ENCODE peak calls at places on chromosome X, in six cellular contexts. One of them, this sample, is unnamed.

GRCh38 chrX:47562615-47563243 is 1.7 kb downstream of the ARAF start:
- DNase-seq in hepatocyte: no peak
- DNase-seq in HCT116: no peak
- DNase-seq in kidney: no peak
- DNase-seq in colonic mucosa: no peak
- DNase-seq in CD4-positive, alpha-beta T cell: no peak
- DNase-seq in this sample: no peak

GRCh38 chrX:7586126-7586525 is 256.8 kb upstream of the VCX start:
- DNase-seq in hepatocyte: peak; percentile 27
- DNase-seq in HCT116: no peak
- DNase-seq in kidney: no peak
- DNase-seq in colonic mucosa: no peak
- DNase-seq in CD4-positive, alpha-beta T cell: no peak
- DNase-seq in this sample: peak; percentile 5

GRCh38 chrX:77446840-77447239 is 349 bp upstream of the FGF16 start:
- DNase-seq in hepatocyte: no peak
- DNase-seq in HCT116: no peak
- DNase-seq in kidney: no peak
- DNase-seq in colonic mucosa: no peak
- DNase-seq in CD4-positive, alpha-beta T cell: no peak
- DNase-seq in this sample: no peak

GRCh38 chrX:39729834-39730670 is 367.7 kb downstream of the BCOR start:
- DNase-seq in hepatocyte: peak; percentile 38
- DNase-seq in HCT116: no peak
- DNase-seq in kidney: no peak
- DNase-seq in colonic mucosa: no peak
- DNase-seq in CD4-positive, alpha-beta T cell: no peak
- DNase-seq in this sample: no peak

GRCh38 chrX:9899640-9900075 is 67.5 kb upstream of the CLDN34 start:
- DNase-seq in hepatocyte: no peak
- DNase-seq in HCT116: no peak
- DNase-seq in kidney: no peak
- DNase-seq in colonic mucosa: no peak
- DNase-seq in CD4-positive, alpha-beta T cell: no peak
- DNase-seq in this sample: no peak

GRCh38 chrX:149948001-149948400 is 9.7 kb upstream of the EOLA2 start:
- DNase-seq in hepatocyte: no peak
- DNase-seq in HCT116: no peak
- DNase-seq in kidney: no peak
- DNase-seq in colonic mucosa: no peak
- DNase-seq in CD4-positive, alpha-beta T cell: no peak
- DNase-seq in this sample: no peak

GRCh38 chrX:41382699-41383645 is 49.0 kb downstream of the DDX3X start:
- DNase-seq in hepatocyte: peak; percentile 56
- DNase-seq in HCT116: peak; percentile 6
- DNase-seq in kidney: no peak
- DNase-seq in colonic mucosa: peak; percentile 57
- DNase-seq in CD4-positive, alpha-beta T cell: no peak
- DNase-seq in this sample: no peak

GRCh38 chrX:106608016-106608415 is 3.8 kb upstream of the RADX start:
- DNase-seq in hepatocyte: no peak
- DNase-seq in HCT116: no peak
- DNase-seq in kidney: no peak
- DNase-seq in colonic mucosa: no peak
- DNase-seq in CD4-positive, alpha-beta T cell: no peak
- DNase-seq in this sample: no peak

GRCh38 chrX:3589474-3589873 is 124.0 kb downstream of the PRKX start:
- DNase-seq in hepatocyte: no peak
- DNase-seq in HCT116: no peak
- DNase-seq in kidney: no peak
- DNase-seq in colonic mucosa: no peak
- DNase-seq in CD4-positive, alpha-beta T cell: no peak
- DNase-seq in this sample: no peak

GRCh38 chrX:45697591-45697990 is 496.9 kb upstream of the DIPK2B start:
- DNase-seq in hepatocyte: no peak
- DNase-seq in HCT116: no peak
- DNase-seq in kidney: no peak
- DNase-seq in colonic mucosa: no peak
- DNase-seq in CD4-positive, alpha-beta T cell: no peak
- DNase-seq in this sample: peak; percentile 8

GRCh38 chrX:74535211-74535621 is 79.2 kb downstream of the RLIM start:
- DNase-seq in hepatocyte: peak; percentile 62
- DNase-seq in HCT116: peak; percentile 21
- DNase-seq in kidney: no peak
- DNase-seq in colonic mucosa: peak; percentile 24
- DNase-seq in CD4-positive, alpha-beta T cell: no peak
- DNase-seq in this sample: peak; percentile 9

GRCh38 chrX:74534569-74535038 is 79.8 kb downstream of the RLIM start:
- DNase-seq in hepatocyte: no peak
- DNase-seq in HCT116: no peak
- DNase-seq in kidney: no peak
- DNase-seq in colonic mucosa: no peak
- DNase-seq in CD4-positive, alpha-beta T cell: no peak
- DNase-seq in this sample: no peak

GRCh38 chrX:74535633-74536141 is 78.7 kb downstream of the RLIM start:
- DNase-seq in hepatocyte: peak; percentile 80
- DNase-seq in HCT116: no peak
- DNase-seq in kidney: peak; percentile 90
- DNase-seq in colonic mucosa: peak; percentile 80
- DNase-seq in CD4-positive, alpha-beta T cell: peak; percentile 12
- DNase-seq in this sample: peak; percentile 75

GRCh38 chrX:74536142-74537010 is 78.0 kb downstream of the RLIM start:
- DNase-seq in hepatocyte: peak; percentile 81
- DNase-seq in HCT116: no peak
- DNase-seq in kidney: peak; percentile 95
- DNase-seq in colonic mucosa: peak; percentile 77
- DNase-seq in CD4-positive, alpha-beta T cell: no peak
- DNase-seq in this sample: peak; percentile 56

DNA sequence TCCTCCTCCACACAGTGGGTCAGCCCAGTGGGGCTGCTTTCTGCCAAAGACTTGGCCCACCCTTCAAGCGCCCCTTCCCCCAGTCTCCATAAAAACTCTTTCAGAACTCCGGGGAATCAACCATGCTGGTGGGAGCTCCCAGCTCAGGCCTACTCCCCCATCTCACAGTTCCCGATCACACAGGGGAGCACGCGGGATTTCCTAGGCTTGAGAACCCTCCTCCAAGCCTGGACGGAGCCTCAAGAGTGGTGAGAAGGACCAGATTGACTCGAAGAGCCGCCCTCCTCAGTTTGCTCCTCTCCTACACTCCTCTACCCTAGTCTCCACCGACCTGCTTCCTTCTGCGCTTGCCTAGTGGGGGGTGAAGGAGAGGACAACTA is 77.4 kb downstream of the RLIM start:
- DNase-seq in hepatocyte: peak; percentile 44
- DNase-seq in HCT116: no peak
- DNase-seq in kidney: no peak
- DNase-seq in colonic mucosa: no peak
- DNase-seq in CD4-positive, alpha-beta T cell: no peak
- DNase-seq in this sample: no peak
- H3K27ac ChIP-seq in hepatocyte: peak overlapping the region; percentile 94
- H3K27ac ChIP-seq in HCT116: no peak overlapping the region
- H3K27ac ChIP-seq in kidney: peak overlapping the region; percentile 76
- H3K27ac ChIP-seq in colonic mucosa: peak overlapping the region; percentile 86
- H3K27ac ChIP-seq in CD4-positive, alpha-beta T cell: no peak overlapping the region
- H3K27ac ChIP-seq in this sample: peak overlapping the region; percentile 50

DNA sequence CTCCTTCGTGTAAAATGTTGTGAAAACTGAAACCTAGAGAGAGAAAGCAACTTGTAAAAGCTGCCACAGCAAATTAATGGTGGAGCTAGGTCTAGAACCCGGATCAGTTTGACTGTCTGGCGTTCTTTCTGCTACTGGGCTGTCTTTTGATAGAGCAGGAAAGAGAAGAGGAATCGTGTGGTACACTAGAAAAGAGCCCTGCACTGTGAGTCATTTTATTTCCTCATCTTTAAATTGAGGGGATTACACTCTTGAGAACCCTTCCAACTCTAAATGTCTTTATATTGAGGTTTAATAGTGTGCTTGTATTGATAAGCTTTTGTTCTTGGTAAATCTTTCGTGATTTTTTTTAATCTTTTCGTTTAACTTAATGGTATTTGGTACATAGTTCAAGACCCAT is 4.3 kb downstream of the WDR44 start:
- DNase-seq in hepatocyte: no peak
- DNase-seq in HCT116: no peak
- DNase-seq in kidney: no peak
- DNase-seq in colonic mucosa: no peak
- DNase-seq in CD4-positive, alpha-beta T cell: no peak
- DNase-seq in this sample: no peak
- H3K27ac ChIP-seq in hepatocyte: no peak overlapping the region
- H3K27ac ChIP-seq in HCT116: no peak overlapping the region
- H3K27ac ChIP-seq in kidney: no peak overlapping the region
- H3K27ac ChIP-seq in colonic mucosa: no peak overlapping the region
- H3K27ac ChIP-seq in CD4-positive, alpha-beta T cell: no peak overlapping the region
- H3K27ac ChIP-seq in this sample: no peak overlapping the region

GRCh38 chrX:151176351-151176750 is at the start of gene GPR50:
- DNase-seq in hepatocyte: no peak
- DNase-seq in HCT116: no peak
- DNase-seq in kidney: no peak
- DNase-seq in colonic mucosa: no peak
- DNase-seq in CD4-positive, alpha-beta T cell: no peak
- DNase-seq in this sample: no peak
- H3K27ac ChIP-seq in hepatocyte: no peak within 1 kb of the TSS
- H3K27ac ChIP-seq in HCT116: no peak within 1 kb of the TSS
- H3K27ac ChIP-seq in kidney: no peak within 1 kb of the TSS
- H3K27ac ChIP-seq in colonic mucosa: no peak within 1 kb of the TSS
- H3K27ac ChIP-seq in CD4-positive, alpha-beta T cell: no peak within 1 kb of the TSS
- H3K27ac ChIP-seq in this sample: no peak within 1 kb of the TSS

GRCh38 chrX:72269671-72270251 is 7.3 kb downstream of the RPS4X start:
- DNase-seq in hepatocyte: no peak
- DNase-seq in HCT116: no peak
- DNase-seq in kidney: no peak
- DNase-seq in colonic mucosa: no peak
- DNase-seq in CD4-positive, alpha-beta T cell: no peak
- DNase-seq in this sample: no peak

GRCh38 chrX:72270316-72270866 is 6.7 kb downstream of the RPS4X start:
- DNase-seq in hepatocyte: no peak
- DNase-seq in HCT116: no peak
- DNase-seq in kidney: no peak
- DNase-seq in colonic mucosa: no peak
- DNase-seq in CD4-positive, alpha-beta T cell: no peak
- DNase-seq in this sample: no peak

GRCh38 chrX:72272868-72273267 is 4.2 kb downstream of the RPS4X start:
- DNase-seq in hepatocyte: no peak
- DNase-seq in HCT116: no peak
- DNase-seq in kidney: no peak
- DNase-seq in colonic mucosa: no peak
- DNase-seq in CD4-positive, alpha-beta T cell: no peak
- DNase-seq in this sample: peak; percentile 45

GRCh38 chrX:72271812-72272211 is 5.2 kb downstream of the RPS4X start:
- DNase-seq in hepatocyte: no peak
- DNase-seq in HCT116: no peak
- DNase-seq in kidney: no peak
- DNase-seq in colonic mucosa: no peak
- DNase-seq in CD4-positive, alpha-beta T cell: no peak
- DNase-seq in this sample: no peak

DNA sequence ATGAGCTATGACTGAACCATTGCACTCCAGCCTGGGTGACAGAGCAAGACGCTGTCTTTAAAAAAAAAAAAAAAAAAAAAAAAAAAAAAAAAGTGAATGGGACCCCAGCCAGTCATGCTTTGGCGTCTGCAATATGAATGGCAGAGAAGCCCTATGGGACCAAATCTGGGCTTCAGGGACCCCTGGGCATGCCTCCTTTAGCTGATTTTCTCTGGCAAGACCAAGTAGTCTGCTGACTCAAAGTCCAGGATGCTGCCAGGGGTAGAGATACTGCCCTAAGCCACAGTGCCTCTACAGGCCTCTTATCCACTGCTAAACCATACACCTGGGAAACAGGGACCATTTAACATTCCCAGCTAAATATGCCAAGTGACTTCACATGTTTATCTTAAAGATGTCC is 6.0 kb downstream of the RPS4X start:
- DNase-seq in hepatocyte: no peak
- DNase-seq in HCT116: no peak
- DNase-seq in kidney: no peak
- DNase-seq in colonic mucosa: no peak
- DNase-seq in CD4-positive, alpha-beta T cell: no peak
- DNase-seq in this sample: no peak
- H3K27ac ChIP-seq in hepatocyte: no peak overlapping the region
- H3K27ac ChIP-seq in HCT116: no peak overlapping the region
- H3K27ac ChIP-seq in kidney: no peak overlapping the region
- H3K27ac ChIP-seq in colonic mucosa: no peak overlapping the region
- H3K27ac ChIP-seq in CD4-positive, alpha-beta T cell: no peak overlapping the region
- H3K27ac ChIP-seq in this sample: peak overlapping the region; percentile 58

DNA sequence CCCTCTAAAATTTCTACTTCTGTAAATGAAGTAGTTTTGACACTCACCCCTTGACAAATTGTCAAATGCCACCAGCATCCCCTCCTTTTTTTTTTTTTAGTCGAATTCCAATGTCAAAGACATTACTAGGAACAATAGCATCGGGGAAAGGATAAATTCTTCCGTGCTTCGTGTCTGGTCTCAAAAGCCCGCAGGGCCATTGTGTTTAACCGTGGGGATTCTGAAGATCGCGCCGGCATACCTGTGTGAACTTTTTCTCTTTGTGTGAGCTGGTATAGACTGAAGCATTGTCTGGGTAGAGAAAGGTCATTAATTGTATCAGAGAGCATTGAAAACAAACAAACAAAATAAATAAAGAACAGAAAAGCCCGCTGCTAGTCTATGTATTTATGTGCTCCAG is 313.9 kb downstream of the ASMT start:
- DNase-seq in hepatocyte: no peak
- DNase-seq in HCT116: no peak
- DNase-seq in kidney: no peak
- DNase-seq in colonic mucosa: no peak
- DNase-seq in CD4-positive, alpha-beta T cell: no peak
- DNase-seq in this sample: no peak
- H3K27ac ChIP-seq in hepatocyte: no peak overlapping the region
- H3K27ac ChIP-seq in HCT116: no peak overlapping the region
- H3K27ac ChIP-seq in kidney: no peak overlapping the region
- H3K27ac ChIP-seq in colonic mucosa: no peak overlapping the region
- H3K27ac ChIP-seq in CD4-positive, alpha-beta T cell: no peak overlapping the region
- H3K27ac ChIP-seq in this sample: no peak overlapping the region

GRCh38 chrX:72083291-72083690 is 48.4 kb downstream of the RTL5 start:
- DNase-seq in hepatocyte: no peak
- DNase-seq in HCT116: no peak
- DNase-seq in kidney: no peak
- DNase-seq in colonic mucosa: no peak
- DNase-seq in CD4-positive, alpha-beta T cell: no peak
- DNase-seq in this sample: no peak
- H3K27ac ChIP-seq in hepatocyte: no peak overlapping the region
- H3K27ac ChIP-seq in HCT116: no peak overlapping the region
- H3K27ac ChIP-seq in kidney: no peak overlapping the region
- H3K27ac ChIP-seq in colonic mucosa: no peak overlapping the region
- H3K27ac ChIP-seq in CD4-positive, alpha-beta T cell: no peak overlapping the region
- H3K27ac ChIP-seq in this sample: no peak overlapping the region

GRCh38 chrX:107713205-107714195 is 62.1 kb downstream of the TSC22D3 start:
- DNase-seq in hepatocyte: no peak
- DNase-seq in HCT116: no peak
- DNase-seq in kidney: no peak
- DNase-seq in colonic mucosa: no peak
- DNase-seq in CD4-positive, alpha-beta T cell: no peak
- DNase-seq in this sample: no peak

GRCh38 chrX:107716045-107716684 is 59.4 kb downstream of the TSC22D3 start:
- DNase-seq in hepatocyte: peak; percentile 70
- DNase-seq in HCT116: no peak
- DNase-seq in kidney: peak; percentile 82
- DNase-seq in colonic mucosa: no peak
- DNase-seq in CD4-positive, alpha-beta T cell: no peak
- DNase-seq in this sample: no peak

GRCh38 chrX:107714196-107714811 is 61.3 kb downstream of the TSC22D3 start:
- DNase-seq in hepatocyte: no peak
- DNase-seq in HCT116: no peak
- DNase-seq in kidney: no peak
- DNase-seq in colonic mucosa: no peak
- DNase-seq in CD4-positive, alpha-beta T cell: no peak
- DNase-seq in this sample: no peak

GRCh38 chrX:107716816-107717700 is 58.5 kb downstream of the TSC22D3 start:
- DNase-seq in hepatocyte: peak; percentile 89
- DNase-seq in HCT116: peak; percentile 46
- DNase-seq in kidney: peak; percentile 96
- DNase-seq in colonic mucosa: peak; percentile 89
- DNase-seq in CD4-positive, alpha-beta T cell: peak; percentile 86
- DNase-seq in this sample: peak; percentile 61

GRCh38 chrX:107715331-107716044 is 60.1 kb downstream of the TSC22D3 start:
- DNase-seq in hepatocyte: no peak
- DNase-seq in HCT116: no peak
- DNase-seq in kidney: no peak
- DNase-seq in colonic mucosa: no peak
- DNase-seq in CD4-positive, alpha-beta T cell: no peak
- DNase-seq in this sample: no peak
- H3K27ac ChIP-seq in hepatocyte: peak overlapping the region; percentile 98
- H3K27ac ChIP-seq in HCT116: no peak overlapping the region
- H3K27ac ChIP-seq in kidney: peak overlapping the region; percentile 94
- H3K27ac ChIP-seq in colonic mucosa: peak overlapping the region; percentile 71
- H3K27ac ChIP-seq in CD4-positive, alpha-beta T cell: peak overlapping the region; percentile 91
- H3K27ac ChIP-seq in this sample: peak overlapping the region; percentile 98